ENCODE peak calls at places on chromosomes 5 and 9, in four cellular contexts. One of them, this sample, is unnamed.

GRCh38 chr9:87498046-87498815 is 564 bp downstream of the DAPK1 start:
- DNase-seq in A549: peak; percentile 57
- DNase-seq in WTC11: peak; percentile 69
- DNase-seq in HepG2: peak; percentile 48
- DNase-seq in this sample: peak; percentile 53

GRCh38 chr9:136644593-136645342 is 17.9 kb upstream of the EGFL7 start:
- DNase-seq in HepG2: peak; percentile 31
- DNase-seq in WTC11: peak; percentile 82
- DNase-seq in A549: no peak
- DNase-seq in this sample: peak; percentile 78

GRCh38 chr5:11298877-11299276 is 537.8 kb upstream of the DAP start:
- DNase-seq in WTC11: no peak
- DNase-seq in A549: no peak
- DNase-seq in HepG2: no peak
- DNase-seq in this sample: no peak

GRCh38 chr5:180869587-180869986 is 8.5 kb upstream of the ZFP62 start:
- DNase-seq in HepG2: no peak
- DNase-seq in WTC11: no peak
- DNase-seq in A549: no peak
- DNase-seq in this sample: no peak

GRCh38 chr5:90878549-90879196 is 320.1 kb downstream of the ADGRV1 start:
- DNase-seq in WTC11: no peak
- DNase-seq in HepG2: no peak
- DNase-seq in A549: no peak
- DNase-seq in this sample: no peak

GRCh38 chr5:181054138-181054537 is 14.1 kb downstream of the BTNL9 start:
- DNase-seq in WTC11: no peak
- DNase-seq in A549: no peak
- DNase-seq in HepG2: no peak
- DNase-seq in this sample: no peak

GRCh38 chr9:98481676-98482075 is 226.2 kb upstream of the TBC1D2 start:
- DNase-seq in HepG2: peak; percentile 8
- DNase-seq in WTC11: no peak
- DNase-seq in A549: no peak
- DNase-seq in this sample: no peak

GRCh38 chr5:150783422-150783928 is 4.9 kb downstream of the SMIM3 start:
- DNase-seq in A549: no peak
- DNase-seq in HepG2: no peak
- DNase-seq in WTC11: no peak
- DNase-seq in this sample: no peak

GRCh38 chr9:118271936-118272335 is 567.7 kb downstream of the TLR4 start:
- DNase-seq in WTC11: no peak
- DNase-seq in A549: no peak
- DNase-seq in HepG2: no peak
- DNase-seq in this sample: no peak

GRCh38 chr9:127586537-127586936 is 25.5 kb upstream of the STXBP1 start:
- DNase-seq in WTC11: peak; percentile 86
- DNase-seq in A549: peak; percentile 82
- DNase-seq in HepG2: peak; percentile 75
- DNase-seq in this sample: peak; percentile 63

GRCh38 chr5:156758012-156758791 is 91.9 kb upstream of the PPP1R2B start:
- DNase-seq in WTC11: no peak
- DNase-seq in A549: no peak
- DNase-seq in HepG2: no peak
- DNase-seq in this sample: no peak

GRCh38 chr5:68252678-68253520 is 37.3 kb downstream of the PIK3R1 start:
- DNase-seq in WTC11: peak; percentile 67
- DNase-seq in A549: peak; percentile 64
- DNase-seq in HepG2: peak; percentile 63
- DNase-seq in this sample: peak; percentile 52

GRCh38 chr5:7668161-7668560 is 182.8 kb downstream of the CFAP90 start:
- DNase-seq in WTC11: no peak
- DNase-seq in A549: no peak
- DNase-seq in HepG2: no peak
- DNase-seq in this sample: no peak
- TF ChIP-seq NR3C1 in WTC11: no peak
- TF ChIP-seq NR3C1 in A549: no peak
- TF ChIP-seq NR3C1 in HepG2: no peak
- TF ChIP-seq NR3C1 in this sample: no peak

GRCh38 chr5:13552361-13552760 is 392.1 kb downstream of the DNAH5 start:
- DNase-seq in WTC11: no peak
- DNase-seq in A549: no peak
- DNase-seq in HepG2: no peak
- DNase-seq in this sample: no peak

GRCh38 chr5:13558408-13558807 is 386.1 kb downstream of the DNAH5 start:
- DNase-seq in WTC11: no peak
- DNase-seq in A549: no peak
- DNase-seq in HepG2: no peak
- DNase-seq in this sample: no peak

DNA sequence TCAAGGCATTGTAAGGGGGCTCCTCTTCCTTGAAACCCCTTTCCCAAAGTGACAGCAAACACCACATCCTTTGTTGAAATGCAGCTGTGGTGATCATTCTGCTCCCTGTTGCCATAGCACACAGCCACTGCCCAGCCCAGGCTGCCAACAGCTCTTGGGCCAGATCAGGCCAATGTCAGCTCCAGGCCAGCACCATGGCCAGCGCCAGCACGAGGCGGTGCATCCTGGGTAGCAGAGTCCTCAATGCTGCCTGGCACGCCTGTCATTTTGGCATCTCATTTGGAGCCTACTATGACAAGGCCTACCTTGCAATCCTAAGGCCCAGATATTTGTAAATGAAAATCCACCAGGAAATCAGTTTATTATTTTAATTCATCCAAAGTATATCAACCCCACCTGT is 390.6 kb downstream of the DNAH5 start:
- DNase-seq in HepG2: no peak
- DNase-seq in A549: peak; percentile 4
- DNase-seq in WTC11: peak; percentile 72
- DNase-seq in this sample: no peak
- TF ChIP-seq NR3C1 in HepG2: no peak
- TF ChIP-seq NR3C1 in A549: no peak
- TF ChIP-seq NR3C1 in WTC11: peak; percentile 45
- TF ChIP-seq NR3C1 in this sample: no peak

GRCh38 chr5:135324160-135324559 is 74.9 kb downstream of the MACROH2A1 start:
- DNase-seq in WTC11: no peak
- DNase-seq in HepG2: no peak
- DNase-seq in A549: no peak
- DNase-seq in this sample: no peak
- TF ChIP-seq NR3C1 in WTC11: no peak
- TF ChIP-seq NR3C1 in HepG2: no peak
- TF ChIP-seq NR3C1 in A549: no peak
- TF ChIP-seq NR3C1 in this sample: no peak

GRCh38 chr9:70835323-70835722 is 286.1 kb downstream of the TRPM3 start:
- DNase-seq in WTC11: no peak
- DNase-seq in A549: no peak
- DNase-seq in HepG2: no peak
- DNase-seq in this sample: no peak
- TF ChIP-seq NR3C1 in WTC11: no peak
- TF ChIP-seq NR3C1 in A549: no peak
- TF ChIP-seq NR3C1 in HepG2: no peak
- TF ChIP-seq NR3C1 in this sample: no peak

GRCh38 chr5:39605966-39606591 is 181.3 kb upstream of the DAB2 start:
- DNase-seq in WTC11: no peak
- DNase-seq in A549: peak; percentile 74
- DNase-seq in HepG2: no peak
- DNase-seq in this sample: no peak
- TF ChIP-seq NR3C1 in WTC11: no peak
- TF ChIP-seq NR3C1 in A549: no peak
- TF ChIP-seq NR3C1 in HepG2: no peak
- TF ChIP-seq NR3C1 in this sample: no peak

GRCh38 chr9:121169094-121169601 is 32.5 kb downstream of the RAB14 start:
- DNase-seq in A549: peak; percentile 31
- DNase-seq in HepG2: peak; percentile 5
- DNase-seq in WTC11: no peak
- DNase-seq in this sample: peak; percentile 34
- TF ChIP-seq NR3C1 in A549: no peak
- TF ChIP-seq NR3C1 in HepG2: no peak
- TF ChIP-seq NR3C1 in WTC11: no peak
- TF ChIP-seq NR3C1 in this sample: no peak

GRCh38 chr5:172059661-172060100 is 53.2 kb upstream of the FBXW11 start:
- DNase-seq in A549: no peak
- DNase-seq in HepG2: peak; percentile 19
- DNase-seq in WTC11: no peak
- DNase-seq in this sample: peak; percentile 51
- TF ChIP-seq NR3C1 in A549: no peak
- TF ChIP-seq NR3C1 in HepG2: no peak
- TF ChIP-seq NR3C1 in WTC11: no peak
- TF ChIP-seq NR3C1 in this sample: no peak

DNA sequence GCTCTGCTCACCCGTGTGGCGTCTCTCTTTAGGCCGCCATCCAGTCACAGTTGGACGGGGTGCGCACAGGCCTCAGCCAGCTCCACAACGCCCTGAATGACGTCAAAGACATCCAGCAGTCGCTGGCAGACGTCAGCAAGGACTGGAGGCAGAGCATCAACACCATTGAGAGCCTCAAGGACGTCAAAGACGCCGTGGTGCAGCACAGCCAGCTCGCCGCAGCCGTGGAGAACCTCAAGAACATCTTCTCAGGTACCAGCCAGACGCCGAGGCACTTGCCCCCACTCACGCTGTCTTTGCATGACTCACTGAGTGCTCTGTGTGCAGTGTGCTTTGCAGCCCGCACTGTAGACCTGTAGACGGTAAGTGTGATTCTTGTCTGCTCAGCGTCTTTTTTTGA is 4.5 kb downstream of the EXOC3 start:
- DNase-seq in HepG2: no peak
- DNase-seq in WTC11: no peak
- DNase-seq in A549: no peak
- DNase-seq in this sample: no peak
- TF ChIP-seq NR3C1 in HepG2: no peak
- TF ChIP-seq NR3C1 in WTC11: no peak
- TF ChIP-seq NR3C1 in A549: no peak
- TF ChIP-seq NR3C1 in this sample: no peak

DNA sequence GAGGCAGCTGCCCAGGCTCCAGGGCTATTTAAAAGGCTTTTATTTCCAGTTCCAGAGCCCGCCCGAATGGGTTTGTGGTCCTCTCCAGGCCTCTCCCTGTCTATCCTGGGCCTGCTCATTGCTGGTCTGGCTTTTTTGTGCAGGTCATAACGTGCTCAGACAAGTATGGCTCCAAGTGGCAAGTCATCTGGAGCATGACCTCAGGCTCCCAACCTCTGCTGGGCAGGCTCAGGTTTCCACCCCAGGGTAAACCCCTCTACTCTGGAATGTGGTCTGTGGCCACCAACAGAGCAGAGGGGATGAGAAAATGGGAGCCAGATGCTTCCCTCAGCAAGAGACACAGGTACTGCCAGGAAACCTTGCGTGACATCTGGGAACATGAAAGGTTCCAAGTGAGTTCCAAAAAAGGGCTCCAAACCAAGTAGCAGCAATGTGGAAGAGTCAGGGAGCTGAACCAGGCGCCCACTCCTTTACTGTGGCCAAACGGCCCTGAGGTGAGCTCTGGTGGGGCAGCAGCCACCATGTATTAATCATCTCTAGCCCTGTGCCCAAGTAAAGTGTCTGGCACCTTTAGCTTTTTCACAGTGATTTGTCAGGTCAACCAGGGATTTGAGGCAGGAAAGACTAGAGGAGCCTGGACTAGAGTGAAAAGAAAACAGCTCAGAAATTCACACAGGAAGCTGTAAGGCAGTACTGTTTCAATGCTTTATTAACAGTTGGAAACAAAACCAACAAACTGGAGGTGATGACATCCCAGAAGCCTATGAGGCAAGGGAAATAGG is 25.6 kb downstream of the PCDHGC5 start:
- DNase-seq in HepG2: no peak
- DNase-seq in WTC11: peak; percentile 70
- DNase-seq in A549: no peak
- DNase-seq in this sample: no peak
- TF ChIP-seq NR3C1 in HepG2: no peak
- TF ChIP-seq NR3C1 in WTC11: no peak
- TF ChIP-seq NR3C1 in A549: no peak
- TF ChIP-seq NR3C1 in this sample: no peak

GRCh38 chr9:133975511-133975910 is 16.6 kb downstream of the VAV2 start:
- DNase-seq in A549: no peak
- DNase-seq in WTC11: no peak
- DNase-seq in HepG2: no peak
- DNase-seq in this sample: no peak

GRCh38 chr9:133974631-133975341 is 17.3 kb downstream of the VAV2 start:
- DNase-seq in WTC11: no peak
- DNase-seq in HepG2: no peak
- DNase-seq in A549: no peak
- DNase-seq in this sample: no peak

GRCh38 chr9:133972041-133972970 is 19.8 kb downstream of the VAV2 start:
- DNase-seq in WTC11: no peak
- DNase-seq in A549: no peak
- DNase-seq in HepG2: no peak
- DNase-seq in this sample: no peak

GRCh38 chr9:133973111-133973790 is 18.9 kb downstream of the VAV2 start:
- DNase-seq in A549: no peak
- DNase-seq in HepG2: no peak
- DNase-seq in WTC11: no peak
- DNase-seq in this sample: no peak

GRCh38 chr9:133973791-133974630 is 18.1 kb downstream of the VAV2 start:
- DNase-seq in WTC11: no peak
- DNase-seq in HepG2: peak; percentile 63
- DNase-seq in A549: no peak
- DNase-seq in this sample: no peak
- TF ChIP-seq NR3C1 in WTC11: no peak
- TF ChIP-seq NR3C1 in HepG2: no peak
- TF ChIP-seq NR3C1 in A549: no peak
- TF ChIP-seq NR3C1 in this sample: no peak

This sample was measured in K562.